ENCODE peak calls at places on chromosome 17, in nine cellular contexts. N is body of pancreas; X is CD8-positive, alpha-beta T cell; K is kidney epithelial cell; O is AG04450; R is transverse colon; W is psoas muscle; J is cardiac muscle cell; F is mammary epithelial cell. C is an unnamed sample.

GRCh38 chr17:694239-694638 is 20.4 kb downstream of the VPS53 start:
- DNase-seq in N (peak; percentile 2), X (no peak), K (peak; percentile 96), O (peak; percentile 97), R (no peak), W (no peak), J (no peak), F (peak; percentile 95), C (no peak)

GRCh38 chr17:37743875-37744632 is 805 bp downstream of the HNF1B start:
- DNase-seq in N (peak; percentile 54), X (no peak), K (no peak), O (no peak), R (peak; percentile 42), W (no peak), J (peak; percentile 47), F (no peak), C (peak; percentile 49)

GRCh38 chr17:1562178-1562643 is 381 bp downstream of the PITPNA start:
- DNase-seq in N (peak; percentile 56), X (peak; percentile 18), K (no peak), O (no peak), R (peak; percentile 57), W (peak; percentile 67), J (peak; percentile 74), F (no peak), C (peak; percentile 55)

GRCh38 chr17:36182176-36183000 is 6.0 kb upstream of the TBC1D3B start:
- DNase-seq in N (peak; percentile 19), X (no peak), K (no peak), O (no peak), R (no peak), W (peak; percentile 16), J (peak; percentile 29), F (no peak), C (no peak)

GRCh38 chr17:56260421-56260820 is 107.1 kb downstream of the ANKFN1 start:
- DNase-seq in N (no peak), X (no peak), K (no peak), O (no peak), R (no peak), W (no peak), J (no peak), F (no peak), C (no peak)

GRCh38 chr17:21174186-21174585 is 39.8 kb downstream of the TMEM11 start:
- DNase-seq in N (no peak), X (no peak), K (no peak), O (no peak), R (no peak), W (no peak), J (no peak), F (no peak), C (peak; percentile 7)

GRCh38 chr17:6894206-6894528 is 62.6 kb upstream of the TEKT1 start:
- DNase-seq in N (no peak), X (no peak), K (no peak), O (no peak), R (no peak), W (no peak), J (peak; percentile 21), F (no peak), C (no peak)

GRCh38 chr17:9419932-9420453 is 155.6 kb downstream of the STX8 start:
- DNase-seq in N (no peak), X (no peak), K (no peak), O (no peak), R (no peak), W (no peak), J (no peak), F (no peak), C (no peak)

GRCh38 chr17:61253937-61254677 is 145.5 kb upstream of the TBX2 start:
- DNase-seq in N (no peak), X (no peak), K (no peak), O (no peak), R (peak; percentile 20), W (no peak), J (no peak), F (no peak), C (no peak)

GRCh38 chr17:28620010-28620409 is 6.0 kb upstream of the RSKR start:
- DNase-seq in N (no peak), X (no peak), K (no peak), O (no peak), R (no peak), W (no peak), J (no peak), F (no peak), C (no peak)

DNA sequence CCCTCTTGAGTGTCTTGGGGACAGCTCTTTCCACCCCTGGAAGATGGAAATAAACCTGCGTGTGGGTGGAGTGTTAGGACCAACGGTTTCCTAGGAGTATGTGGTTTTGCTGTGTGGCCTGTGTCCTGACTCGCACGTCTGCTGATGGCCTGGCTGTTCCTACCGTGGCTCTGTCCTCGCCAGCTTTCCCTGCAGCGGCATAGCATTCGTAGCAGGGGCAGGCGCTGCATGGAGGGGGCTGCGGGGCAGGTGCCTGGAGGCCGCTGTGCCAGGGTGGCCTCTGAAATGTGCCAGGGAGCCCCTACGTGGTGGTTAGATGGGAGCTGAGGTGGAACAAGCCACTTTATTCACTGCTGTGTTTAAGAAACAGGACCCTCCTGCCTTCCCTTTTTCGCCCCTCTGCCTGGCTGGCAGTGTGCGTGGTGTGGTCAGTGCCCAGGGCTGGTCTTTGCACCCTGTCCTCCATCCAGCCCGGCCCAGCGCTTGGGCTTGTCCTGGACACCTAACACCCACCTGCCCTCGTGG is 10.6 kb downstream of the SLC16A3 start:
- DNase-seq in N (no peak), X (no peak), K (no peak), O (no peak), R (no peak), W (peak; percentile 15), J (no peak), F (no peak), C (no peak)
- H3K27me3 ChIP-seq in N (no peaks in the 10 kb centered on the region), X (no peaks in the 10 kb centered on the region), K (no peaks in the 10 kb centered on the region), O (no peaks in the 10 kb centered on the region), R (no peaks in the 10 kb centered on the region), W (no peaks in the 10 kb centered on the region), J (no peaks in the 10 kb centered on the region), F (no peaks in the 10 kb centered on the region), C (no peaks in the 10 kb centered on the region)

DNA sequence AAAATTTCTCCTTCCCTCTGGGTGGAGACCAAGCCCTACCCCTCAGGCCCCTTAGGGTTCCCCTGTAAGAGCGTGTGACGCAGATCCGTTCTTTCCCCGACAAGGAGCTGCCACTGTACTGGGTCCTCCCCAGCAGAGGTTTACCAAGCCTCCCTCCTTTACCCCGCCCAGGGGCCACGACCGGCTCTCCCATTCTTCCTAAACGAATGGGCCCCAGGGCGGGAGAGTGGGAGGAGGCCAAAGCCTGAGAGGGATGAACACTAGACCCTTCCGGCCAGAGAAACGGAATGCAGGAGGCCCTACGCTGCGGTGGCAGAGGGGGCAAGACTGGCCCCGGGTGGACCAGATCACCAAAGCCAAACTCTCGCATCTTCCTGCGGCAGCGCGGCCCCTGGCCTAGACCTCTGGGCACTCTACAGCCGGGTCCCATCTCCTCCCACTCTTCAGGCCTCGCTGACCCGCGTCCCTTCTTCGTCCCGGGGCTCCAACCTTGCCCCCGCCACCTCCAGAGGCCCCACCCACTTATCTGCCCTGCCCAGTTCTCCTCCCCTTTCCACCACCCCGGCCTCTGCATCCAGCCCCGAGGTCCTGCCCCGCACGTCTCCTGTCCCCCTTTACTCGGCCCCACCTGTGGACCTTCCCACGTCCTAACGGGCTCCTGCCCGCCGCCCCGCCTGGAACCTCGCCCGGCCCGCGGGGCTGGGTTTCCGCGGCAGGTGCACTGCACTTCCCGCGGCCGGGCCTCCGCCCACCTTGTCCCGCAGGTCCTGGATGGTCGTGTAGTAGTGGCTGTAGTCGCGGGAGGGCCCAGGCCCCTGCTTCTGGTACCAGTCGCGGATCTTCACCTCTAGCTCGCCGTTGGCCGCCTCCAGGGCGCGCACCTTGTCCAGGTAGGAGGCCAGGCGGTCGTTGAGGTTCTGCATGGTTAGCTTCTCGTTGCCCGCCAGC is 758 bp downstream of the KRT19 start:
- DNase-seq in N (peak; percentile 29), X (no peak), K (no peak), O (no peak), R (peak; percentile 68), W (no peak), J (peak; percentile 45), F (no peak), C (peak; percentile 70)
- H3K27me3 ChIP-seq in N (no peaks in the 10 kb centered on the region), X (peaks cover 20% of the 10 kb centered on the region), K (no peaks in the 10 kb centered on the region), O (no peaks in the 10 kb centered on the region), R (peaks cover 38% of the 10 kb centered on the region), W (peaks cover 59% of the 10 kb centered on the region), J (no peaks in the 10 kb centered on the region), F (no peaks in the 10 kb centered on the region), C (no peaks in the 10 kb centered on the region)

GRCh38 chr17:13520899-13521572 is 80.7 kb downstream of the HS3ST3A1 start:
- DNase-seq in N (no peak), X (no peak), K (no peak), O (peak; percentile 73), R (no peak), W (no peak), J (no peak), F (peak; percentile 8), C (no peak)

GRCh38 chr17:13525876-13526275 is 75.9 kb downstream of the HS3ST3A1 start:
- DNase-seq in N (no peak), X (no peak), K (no peak), O (no peak), R (no peak), W (no peak), J (peak; percentile 8), F (no peak), C (no peak)

GRCh38 chr17:13522749-13523148 is 79.0 kb downstream of the HS3ST3A1 start:
- DNase-seq in N (no peak), X (no peak), K (no peak), O (no peak), R (no peak), W (no peak), J (no peak), F (no peak), C (no peak)

GRCh38 chr17:13521784-13522183 is 79.9 kb downstream of the HS3ST3A1 start:
- DNase-seq in N (no peak), X (no peak), K (no peak), O (no peak), R (no peak), W (no peak), J (no peak), F (no peak), C (no peak)

DNA sequence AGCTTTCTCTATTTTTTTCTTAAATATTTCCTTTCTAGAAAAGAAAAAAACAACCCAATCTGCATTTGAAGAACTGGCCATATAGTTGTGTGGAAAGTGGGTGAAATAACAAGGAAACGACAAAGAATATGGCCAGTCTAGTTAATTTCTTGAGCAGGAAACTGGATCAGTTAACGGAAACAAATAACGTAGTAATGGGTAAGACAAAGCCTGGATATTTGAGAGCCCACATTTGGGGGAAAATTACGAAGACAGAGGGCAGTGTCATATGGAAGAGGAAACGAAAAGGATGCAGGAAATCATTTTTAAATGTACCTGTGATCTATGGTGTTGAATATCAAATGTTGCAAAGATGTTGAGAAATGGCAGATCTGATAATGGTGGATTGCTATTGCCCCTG is 78.6 kb downstream of the HS3ST3A1 start:
- DNase-seq in N (no peak), X (no peak), K (no peak), O (no peak), R (no peak), W (no peak), J (no peak), F (no peak), C (no peak)
- H3K27me3 ChIP-seq in N (no peaks in the 10 kb centered on the region), X (no peaks in the 10 kb centered on the region), K (no peaks in the 10 kb centered on the region), O (no peaks in the 10 kb centered on the region), R (no peaks in the 10 kb centered on the region), W (no peaks in the 10 kb centered on the region), J (no peaks in the 10 kb centered on the region), F (no peaks in the 10 kb centered on the region), C (no peaks in the 10 kb centered on the region)

DNA sequence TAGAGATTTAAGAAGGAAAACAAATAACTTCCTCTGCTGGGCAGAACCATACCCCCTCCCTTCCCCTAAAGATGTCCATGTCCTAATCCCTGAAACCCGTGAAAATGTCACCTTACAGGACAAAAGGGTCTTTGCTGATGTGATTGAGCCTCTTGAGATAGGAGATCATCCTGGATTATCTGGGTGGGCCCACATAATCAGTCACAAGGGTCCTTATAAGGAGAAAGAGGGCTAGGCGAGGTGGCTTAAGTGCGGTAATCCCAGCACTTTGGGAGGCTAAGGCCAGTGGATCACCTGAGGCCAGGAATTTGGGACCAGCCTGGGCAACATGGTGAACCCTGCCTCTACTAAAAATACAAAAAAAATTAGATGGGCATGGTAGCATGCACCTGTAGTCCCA is 12.0 kb upstream of the SLC39A11 start:
- DNase-seq in N (no peak), X (no peak), K (no peak), O (no peak), R (no peak), W (no peak), J (no peak), F (no peak), C (no peak)
- H3K27me3 ChIP-seq in N (no peaks in the 10 kb centered on the region), X (no peaks in the 10 kb centered on the region), K (no peaks in the 10 kb centered on the region), O (peaks cover 8% of the 10 kb centered on the region), R (no peaks in the 10 kb centered on the region), W (peaks cover 1% of the 10 kb centered on the region), J (no peaks in the 10 kb centered on the region), F (no peaks in the 10 kb centered on the region), C (no peaks in the 10 kb centered on the region)

C was measured in lung.